ENCODE peak calls at places on chromosomes 3 and 15, in six cellular contexts. S is body of pancreas, N is uterus, M is psoas muscle, R is brain microvascular endothelial cell, J is keratinocyte. O is an unnamed sample. For H3K27me3, the result is how much of the 10 kb centered on the place peaks cover.

GRCh38 chr3:59245879-59246501 is 196.2 kb upstream of the CFAP20DC start:
- DNase-seq in S (no peak), N (peak), M (no peak), R (peak), J (no peak), O (no peak)

GRCh38 chr3:133488785-133489367 is 84.6 kb upstream of the CDV3 start:
- DNase-seq in S (peak), N (no peak), M (no peak), R (peak), J (no peak), O (peak)

GRCh38 chr15:76235186-76235826 is 76.0 kb downstream of the ETFA start:
- DNase-seq in S (no peak), N (no peak), M (no peak), R (no peak), J (no peak), O (peak)

GRCh38 chr3:113769551-113769950 is 22.7 kb downstream of the ATP6V1A start:
- DNase-seq in S (no peak), N (no peak), M (no peak), R (peak), J (no peak), O (peak)

GRCh38 chr3:169618894-169619792 is 44.4 kb downstream of the MECOM start:
- DNase-seq in S (no peak), N (no peak), M (no peak), R (no peak), J (no peak), O (no peak)

GRCh38 chr3:187946031-187946691 is 200.9 kb upstream of the BCL6 start:
- DNase-seq in S (no peak), N (no peak), M (no peak), R (peak), J (no peak), O (peak)

GRCh38 chr3:127680146-127680661 is 7.5 kb downstream of the ABTB1 start:
- DNase-seq in S (no peak), N (peak), M (no peak), R (no peak), J (no peak), O (no peak)

GRCh38 chr15:72020799-72021198 is 97.2 kb downstream of the MYO9A start:
- DNase-seq in S (no peak), N (no peak), M (no peak), R (no peak), J (no peak), O (no peak)

GRCh38 chr15:78898540-78898939 is 25.9 kb downstream of the MORF4L1 start:
- DNase-seq in S (no peak), N (no peak), M (no peak), R (no peak), J (no peak), O (no peak)

GRCh38 chr3:132399054-132399929 is 18.0 kb upstream of the DNAJC13 start:
- DNase-seq in S (peak), N (no peak), M (no peak), R (peak), J (no peak), O (peak)

GRCh38 chr3:180119567-180119966 is 82.8 kb upstream of the PEX5L start:
- DNase-seq in S (no peak), N (no peak), M (no peak), R (no peak), J (no peak), O (no peak)

GRCh38 chr3:140469491-140469890 is 208.4 kb upstream of the TRIM42 start:
- DNase-seq in S (no peak), N (no peak), M (no peak), R (peak), J (no peak), O (no peak)

GRCh38 chr3:45654344-45654934 is 34.8 kb upstream of the SACM1L start:
- DNase-seq in S (no peak), N (no peak), M (no peak), R (no peak), J (no peak), O (no peak)
- H3K27me3 ChIP-seq in S (under half), N (under half), M (under half), R (under half), J (under half), O (under half)

GRCh38 chr3:46942079-46942478 is 34.5 kb downstream of the CCDC12 start:
- DNase-seq in S (no peak), N (no peak), M (no peak), R (no peak), J (no peak), O (no peak)
- H3K27ac ChIP-seq in S (peak), N (no peak), M (peak), R (no peak), J (no peak), O (no peak)

GRCh38 chr3:150216866-150217600 is 191.1 kb upstream of the TSC22D2 start:
- DNase-seq in S (no peak), N (no peak), M (no peak), R (no peak), J (no peak), O (no peak)

GRCh38 chr3:150218236-150218635 is 189.9 kb upstream of the TSC22D2 start:
- DNase-seq in S (no peak), N (no peak), M (no peak), R (no peak), J (no peak), O (no peak)

GRCh38 chr3:150217691-150218090 is 190.4 kb upstream of the TSC22D2 start:
- DNase-seq in S (no peak), N (no peak), M (no peak), R (no peak), J (no peak), O (no peak)

GRCh38 chr3:150215616-150216015 is 192.5 kb upstream of the TSC22D2 start:
- DNase-seq in S (no peak), N (no peak), M (no peak), R (no peak), J (no peak), O (no peak)

GRCh38 chr3:150216041-150216811 is 191.9 kb upstream of the TSC22D2 start:
- DNase-seq in S (no peak), N (no peak), M (peak), R (peak), J (no peak), O (peak)
- TF ChIP-seq CTCF in S (no peak), N (no peak), M (no peak), R (peak), J (no peak), O (no peak)

GRCh38 chr15:45468294-45468693 is 54.3 kb downstream of the SLC30A4 start:
- DNase-seq in S (no peak), N (no peak), M (no peak), R (no peak), J (no peak), O (no peak)

GRCh38 chr15:45469429-45469828 is 53.1 kb downstream of the SLC30A4 start:
- DNase-seq in S (no peak), N (no peak), M (no peak), R (no peak), J (no peak), O (no peak)

GRCh38 chr15:45471151-45471550 is 51.4 kb downstream of the SLC30A4 start:
- DNase-seq in S (no peak), N (no peak), M (no peak), R (no peak), J (no peak), O (no peak)

GRCh38 chr15:45473068-45473467 is 49.5 kb downstream of the SLC30A4 start:
- DNase-seq in S (no peak), N (no peak), M (no peak), R (no peak), J (no peak), O (no peak)

GRCh38 chr15:45469027-45469426 is 53.5 kb downstream of the SLC30A4 start:
- DNase-seq in S (no peak), N (no peak), M (no peak), R (no peak), J (no peak), O (no peak)
- H3K27me3 ChIP-seq in S (under half), N (under half), M (under half), R (under half), J (under half), O (under half)

DNA sequence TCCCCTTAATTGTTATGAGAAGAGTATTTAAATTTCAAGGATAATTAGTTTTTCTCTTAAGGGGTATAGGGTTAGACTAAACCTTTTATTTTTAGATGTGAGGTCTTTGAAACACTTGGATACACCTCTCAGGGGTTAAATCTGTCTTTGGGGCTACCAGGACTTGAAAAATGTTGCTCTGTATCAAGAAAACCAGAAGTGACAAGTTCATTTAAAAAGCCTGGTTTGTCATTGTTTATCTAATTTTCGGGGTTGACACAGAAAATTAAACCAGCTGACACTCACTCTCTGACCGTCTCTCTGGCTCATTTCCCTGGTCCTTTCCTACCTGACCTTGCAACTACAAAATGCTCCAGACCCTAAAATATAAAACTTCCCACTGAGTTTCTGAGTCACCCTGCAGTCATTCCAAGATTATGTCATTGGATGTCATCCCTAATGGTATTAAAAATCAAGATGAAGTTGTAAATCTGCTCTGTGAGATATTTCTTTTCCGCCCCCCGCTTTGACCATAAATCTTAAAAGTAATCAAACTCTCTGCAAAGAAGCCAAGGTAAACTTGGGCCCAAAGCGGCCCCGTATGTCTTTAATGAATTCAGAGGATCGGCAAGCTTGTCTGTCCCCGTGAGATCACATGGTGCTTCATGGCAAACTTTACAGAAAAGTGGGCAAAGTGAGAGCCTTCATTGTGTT is 32.9 kb upstream of the SKOR1 start:
- DNase-seq in S (no peak), N (no peak), M (no peak), R (no peak), J (no peak), O (no peak)
- H3K27ac ChIP-seq in S (no peak), N (no peak), M (no peak), R (no peak), J (no peak), O (no peak)

GRCh38 chr15:70505411-70505919 is 257.9 kb downstream of the UACA start:
- DNase-seq in S (no peak), N (no peak), M (no peak), R (peak), J (peak), O (no peak)
- TF ChIP-seq CTCF in S (no peak), N (no peak), M (no peak), R (peak), J (peak), O (no peak)

GRCh38 chr15:93105510-93105909 is 16.5 kb upstream of the RGMA start:
- DNase-seq in S (no peak), N (no peak), M (no peak), R (no peak), J (no peak), O (no peak)
- H3K27me3 ChIP-seq in S (under half), N (under half), M (under half), R (under half), J (under half), O (under half)

DNA sequence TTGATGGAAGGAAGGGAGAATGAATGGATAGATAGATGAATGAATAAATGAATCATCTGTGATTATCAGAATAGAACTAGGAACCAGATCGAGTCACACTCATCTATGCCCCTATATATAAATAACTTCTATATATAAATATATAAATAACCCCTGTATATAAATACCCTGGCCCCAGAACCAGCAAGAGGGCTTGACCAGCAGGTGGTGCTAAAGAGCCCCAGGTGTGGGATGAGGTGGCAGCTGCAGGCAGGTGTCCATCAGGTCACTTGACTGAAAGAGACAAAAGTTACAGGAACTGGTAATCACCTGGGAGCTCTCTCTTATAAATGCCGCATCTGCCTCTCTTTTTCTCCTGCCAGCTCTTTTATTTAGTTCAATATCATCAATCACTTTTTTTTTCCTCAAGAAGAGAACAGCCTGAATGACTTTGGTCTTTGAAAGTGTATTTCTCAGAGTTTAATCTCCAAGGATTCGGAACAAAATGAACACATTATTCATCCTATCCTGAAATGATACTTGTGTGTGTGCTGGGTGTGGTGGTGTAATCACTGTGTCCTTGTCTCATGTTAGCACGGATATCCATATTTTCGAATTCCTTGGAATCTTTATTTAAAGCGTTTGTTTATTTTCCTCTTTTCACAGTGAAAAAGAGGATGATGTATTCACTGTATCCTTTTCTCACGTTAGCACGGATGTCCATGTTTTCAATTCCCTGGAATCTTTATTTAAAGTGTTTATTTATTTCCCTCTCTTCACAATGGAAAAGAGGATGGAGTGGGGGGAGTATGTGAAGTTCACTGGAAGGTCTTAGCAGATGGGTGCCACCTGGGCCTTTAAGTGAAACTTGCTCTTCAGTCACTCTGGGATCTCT is 35.4 kb upstream of the ATG7 start:
- DNase-seq in S (peak), N (peak), M (peak), R (peak), J (no peak), O (peak)
- H3K27ac ChIP-seq in S (no peak), N (no peak), M (no peak), R (peak), J (peak), O (no peak)

GRCh38 chr3:126262227-126262626 is 81.8 kb upstream of the ALDH1L1 start:
- DNase-seq in S (no peak), N (no peak), M (no peak), R (no peak), J (no peak), O (no peak)

GRCh38 chr3:126257984-126258383 is 77.6 kb upstream of the ALDH1L1 start:
- DNase-seq in S (no peak), N (no peak), M (no peak), R (no peak), J (no peak), O (no peak)

GRCh38 chr3:126261037-126261436 is 80.7 kb upstream of the ALDH1L1 start:
- DNase-seq in S (peak), N (peak), M (peak), R (no peak), J (no peak), O (no peak)

GRCh38 chr3:126258670-126259069 is 78.3 kb upstream of the ALDH1L1 start:
- DNase-seq in S (no peak), N (no peak), M (no peak), R (no peak), J (no peak), O (no peak)

DNA sequence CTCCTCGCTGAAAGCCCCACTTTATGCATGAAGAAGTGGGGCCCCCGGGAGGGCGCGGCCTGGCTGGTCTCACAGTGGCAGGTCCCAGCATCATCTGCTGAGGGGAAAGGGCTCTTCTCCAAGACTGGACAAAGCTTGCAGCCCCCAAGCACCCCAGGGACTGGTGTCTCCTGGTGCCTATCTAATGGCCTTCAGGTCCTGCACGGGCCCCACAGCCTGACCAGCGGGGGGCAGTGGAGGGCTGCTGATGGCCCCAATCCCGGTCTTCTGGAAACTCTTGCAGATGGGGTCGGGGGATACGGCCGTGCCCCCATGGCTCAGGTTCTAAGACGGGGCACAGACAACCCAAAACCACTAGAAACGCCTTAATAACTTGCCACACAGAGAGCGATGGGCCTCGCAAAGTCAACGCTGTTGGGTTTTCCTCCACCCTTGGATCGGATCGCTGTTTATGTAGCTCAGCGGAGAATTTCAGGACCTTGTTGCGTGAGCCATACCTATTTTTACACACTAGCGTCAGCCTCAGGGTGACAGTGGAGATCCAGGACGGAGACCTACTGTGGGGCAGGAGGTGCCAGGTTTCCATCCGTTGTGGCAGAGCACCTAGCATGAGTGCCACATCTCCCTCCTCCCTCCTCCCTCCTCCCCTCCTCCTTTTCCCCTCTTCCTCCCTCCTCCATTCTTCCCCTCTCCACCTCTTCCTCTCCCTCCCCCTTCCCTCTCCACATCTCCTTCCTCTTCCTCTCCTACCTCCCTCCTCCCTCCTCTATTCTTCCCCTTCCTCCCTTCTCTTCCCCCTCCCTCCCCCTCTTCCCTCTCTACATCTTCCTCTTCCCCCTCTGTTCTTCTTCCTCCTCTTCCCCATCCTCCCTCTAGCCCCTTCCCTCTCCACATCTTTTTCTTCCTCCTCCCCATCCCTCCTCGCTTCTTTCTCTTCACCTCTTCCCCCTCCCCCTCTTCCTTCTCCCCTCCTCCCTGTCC is 79.3 kb upstream of the ALDH1L1 start:
- DNase-seq in S (peak), N (peak), M (peak), R (peak), J (no peak), O (peak)
- TF ChIP-seq CTCF in S (peak), N (peak), M (peak), R (peak), J (peak), O (peak)

O was measured in cardiac muscle cell.